ENCODE peak calls at places on chromosomes 11 and 22, in ten cellular contexts. Q is hepatocyte, W is cardiac muscle cell, C is uterus, K is PC-3, M is AG09309, H is neural progenitor cell, D is mucosa of descending colon, X is AG04450, T is pancreas. F is an unnamed sample.

GRCh38 chr11:122115520-122116343 is at the start of gene BLID:
- DNase-seq in X (no peak), Q (peak), M (no peak), H (peak), K (peak), D (no peak), W (peak), C (peak), T (no peak), F (no peak)

GRCh38 chr11:12410006-12410728 is 32.8 kb downstream of the PARVA start:
- DNase-seq in W (peak), X (no peak), K (peak), Q (no peak), D (no peak), H (peak), M (no peak), C (peak), T (no peak), F (no peak)

GRCh38 chr22:26894766-26895485 is 237.5 kb downstream of the MIAT start:
- DNase-seq in Q (peak), T (no peak), H (no peak), W (no peak), X (peak), C (no peak), D (no peak), M (peak), K (peak), F (peak)

GRCh38 chr11:111460752-111461305 is 51.4 kb downstream of the BTG4 start:
- DNase-seq in M (no peak), X (no peak), H (no peak), Q (no peak), W (no peak), T (no peak), D (no peak), K (no peak), C (no peak), F (peak)

GRCh38 chr11:77411238-77411637 is 62.7 kb downstream of the PAK1 start:
- DNase-seq in D (peak), T (no peak), C (peak), Q (peak), X (no peak), K (no peak), M (no peak), H (peak), W (peak), F (no peak)

GRCh38 chr11:63868399-63869064 is 29.6 kb downstream of the MARK2 start:
- DNase-seq in X (no peak), Q (no peak), M (no peak), K (no peak), T (no peak), C (no peak), D (peak), W (no peak), H (no peak), F (no peak)

GRCh38 chr22:48316876-48317250 is 1510.8 kb downstream of the BRD1 start:
- DNase-seq in W (no peak), M (no peak), Q (no peak), D (peak), H (no peak), X (no peak), C (no peak), T (no peak), K (no peak), F (no peak)

GRCh38 chr22:42134033-42135020 is 3.7 kb upstream of the CYP2D6 start:
- DNase-seq in X (no peak), D (no peak), Q (no peak), W (no peak), M (no peak), C (no peak), K (no peak), H (no peak), T (no peak), F (no peak)

GRCh38 chr11:9123595-9124304 is 32.4 kb upstream of the SCUBE2 start:
- DNase-seq in W (no peak), X (no peak), H (no peak), T (no peak), K (no peak), D (no peak), C (no peak), M (no peak), Q (no peak), F (no peak)

GRCh38 chr11:95512177-95512576 is 277.4 kb downstream of the FAM76B start:
- DNase-seq in T (no peak), M (peak), C (peak), K (no peak), H (no peak), X (no peak), Q (peak), D (no peak), W (no peak), F (peak)

GRCh38 chr11:2914475-2915195 is 14.6 kb downstream of the PHLDA2 start:
- DNase-seq in W (peak), X (no peak), T (peak), D (no peak), K (no peak), H (no peak), M (no peak), Q (no peak), C (no peak), F (no peak)
- H3K4me3 ChIP-seq in W (no peak), X (no peak), T (no peak), D (no peak), K (no peak), H (no peak), M (no peak), Q (no peak), C (no peak), F (no peak)

GRCh38 chr22:33130473-33130872 is 72.3 kb upstream of the SYN3 start:
- DNase-seq in X (no peak), D (no peak), Q (no peak), H (no peak), T (no peak), W (no peak), C (no peak), K (no peak), M (no peak), F (no peak)

GRCh38 chr22:33129621-33130020 is 71.4 kb upstream of the SYN3 start:
- DNase-seq in H (no peak), K (no peak), D (no peak), Q (no peak), M (no peak), W (no peak), C (no peak), X (no peak), T (no peak), F (no peak)

GRCh38 chr22:33124471-33124870 is 66.3 kb upstream of the SYN3 start:
- DNase-seq in W (no peak), K (no peak), C (no peak), Q (no peak), X (no peak), M (no peak), T (no peak), H (no peak), D (no peak), F (no peak)

GRCh38 chr22:33126881-33127280 is 68.7 kb upstream of the SYN3 start:
- DNase-seq in C (no peak), X (no peak), D (no peak), H (peak), M (no peak), K (no peak), W (peak), Q (peak), T (no peak), F (no peak)
- TF ChIP-seq CTCF in C (no peak), X (no peak), D (no peak), H (peak), M (no peak), K (no peak), W (no peak), Q (peak), T (no peak), F (no peak)

DNA sequence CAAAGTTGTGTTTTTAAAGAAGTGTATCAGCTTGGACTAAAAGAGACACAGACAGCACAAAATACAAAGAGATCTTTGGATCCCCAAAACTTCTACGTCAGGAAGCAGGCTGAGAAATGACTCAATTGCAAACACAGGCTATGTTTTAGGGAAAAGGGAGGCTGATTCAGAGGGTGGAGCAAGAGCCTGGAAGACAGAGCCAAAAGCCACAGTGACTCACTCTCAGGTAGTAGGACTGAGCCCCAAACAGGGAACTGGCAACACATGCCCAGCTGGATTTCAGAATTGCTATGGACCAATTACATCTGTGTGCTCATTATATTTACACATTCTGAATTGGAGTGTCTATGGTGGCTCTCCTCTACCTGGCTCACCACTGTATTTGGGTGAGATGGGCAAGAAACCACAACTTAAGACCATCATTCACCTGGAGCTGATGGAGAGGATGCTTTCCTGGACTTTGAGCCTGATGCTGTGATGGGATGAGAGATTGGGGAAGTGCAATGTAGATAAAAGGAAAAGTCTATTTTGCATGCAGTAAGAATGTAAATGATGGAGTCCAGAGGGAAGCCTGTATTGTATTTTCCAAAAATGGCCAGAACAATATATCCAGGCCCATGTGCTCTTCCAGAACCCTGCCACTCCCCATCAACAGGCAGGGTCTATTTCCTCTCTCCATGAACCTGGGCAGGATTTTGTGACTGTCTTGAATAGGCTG is 20.8 kb upstream of the LINC01488 start:
- DNase-seq in C (no peak), M (peak), D (no peak), H (no peak), W (no peak), X (peak), T (no peak), K (peak), Q (no peak), F (no peak)
- H3K4me3 ChIP-seq in C (no peak), M (no peak), D (no peak), H (no peak), W (no peak), X (no peak), T (no peak), K (no peak), Q (no peak), F (no peak)

DNA sequence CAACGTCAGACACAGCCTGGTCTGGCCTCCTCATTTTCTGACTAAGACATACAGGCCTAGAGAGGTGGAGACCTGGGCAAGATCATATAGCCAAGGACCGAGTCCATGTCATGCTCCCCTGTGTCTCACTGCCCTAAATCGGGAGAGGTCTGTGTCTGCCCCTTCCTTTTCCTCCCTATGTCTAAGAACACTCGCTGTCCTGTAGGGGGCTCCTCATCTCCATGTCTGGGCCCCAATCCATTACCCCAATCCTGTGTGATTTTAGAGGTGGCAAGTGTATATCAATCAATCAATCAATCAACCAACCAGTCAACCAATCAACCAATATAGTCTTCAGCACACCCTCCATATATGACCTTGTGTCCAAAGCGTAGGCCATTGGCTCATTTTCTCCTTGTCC is 125.7 kb downstream of the KIRREL3 start:
- DNase-seq in H (peak), X (no peak), K (no peak), T (no peak), C (no peak), W (no peak), Q (no peak), M (no peak), D (no peak), F (no peak)
- TF ChIP-seq CTCF in H (peak), X (no peak), K (no peak), T (no peak), C (no peak), W (peak), Q (no peak), M (peak), D (no peak), F (no peak)